ENCODE peak calls at places on chromosomes 1 and 21, in seven cellular contexts. One of them, this sample, is unnamed.

GRCh38 chr1:227921461-227922185 is 26.1 kb downstream of the WNT9A start:
- DNase-seq in kidney: peak
- DNase-seq in HL-60: no peak
- DNase-seq in HFF-Myc: no peak
- DNase-seq in tibial artery: no peak
- DNase-seq in NB4: no peak
- DNase-seq in prostate gland: no peak
- DNase-seq in this sample: no peak

GRCh38 chr21:34526236-34526617 is 14.2 kb upstream of the KCNE1 start:
- DNase-seq in kidney: no peak
- DNase-seq in HL-60: no peak
- DNase-seq in HFF-Myc: no peak
- DNase-seq in tibial artery: no peak
- DNase-seq in NB4: no peak
- DNase-seq in prostate gland: no peak
- DNase-seq in this sample: no peak

GRCh38 chr1:227131193-227131592 is 187.1 kb downstream of the CDC42BPA start:
- DNase-seq in kidney: no peak
- DNase-seq in HL-60: no peak
- DNase-seq in HFF-Myc: peak
- DNase-seq in tibial artery: no peak
- DNase-seq in NB4: peak
- DNase-seq in prostate gland: no peak
- DNase-seq in this sample: no peak

GRCh38 chr1:92543131-92544055 is 56.7 kb upstream of the GFI1 start:
- DNase-seq in kidney: no peak
- DNase-seq in HL-60: peak
- DNase-seq in HFF-Myc: no peak
- DNase-seq in tibial artery: no peak
- DNase-seq in NB4: peak
- DNase-seq in prostate gland: no peak
- DNase-seq in this sample: no peak

GRCh38 chr1:185996211-185996610 is 262.0 kb downstream of the HMCN1 start:
- DNase-seq in kidney: no peak
- DNase-seq in HL-60: no peak
- DNase-seq in HFF-Myc: no peak
- DNase-seq in tibial artery: peak
- DNase-seq in NB4: no peak
- DNase-seq in prostate gland: no peak
- DNase-seq in this sample: no peak

GRCh38 chr1:189429610-189430009 is 1048.1 kb downstream of the BRINP3 start:
- DNase-seq in kidney: no peak
- DNase-seq in HL-60: peak
- DNase-seq in HFF-Myc: no peak
- DNase-seq in tibial artery: no peak
- DNase-seq in NB4: peak
- DNase-seq in prostate gland: no peak
- DNase-seq in this sample: no peak

GRCh38 chr21:43940672-43941071 is 71.4 kb upstream of the TRAPPC10 start:
- DNase-seq in kidney: no peak
- DNase-seq in HL-60: no peak
- DNase-seq in HFF-Myc: no peak
- DNase-seq in tibial artery: no peak
- DNase-seq in NB4: no peak
- DNase-seq in prostate gland: no peak
- DNase-seq in this sample: no peak

GRCh38 chr1:201447911-201448871 is 20.8 kb downstream of the PHLDA3 start:
- DNase-seq in kidney: peak
- DNase-seq in HL-60: peak
- DNase-seq in HFF-Myc: no peak
- DNase-seq in tibial artery: peak
- DNase-seq in NB4: peak
- DNase-seq in prostate gland: peak
- DNase-seq in this sample: peak

GRCh38 chr1:224223819-224224714 is 41.0 kb downstream of the DEGS1 start:
- DNase-seq in kidney: no peak
- DNase-seq in HL-60: no peak
- DNase-seq in HFF-Myc: peak
- DNase-seq in tibial artery: no peak
- DNase-seq in NB4: peak
- DNase-seq in prostate gland: no peak
- DNase-seq in this sample: no peak

GRCh38 chr21:43290529-43291346 is 121.9 kb downstream of the CRYAA start:
- DNase-seq in kidney: peak
- DNase-seq in HL-60: no peak
- DNase-seq in HFF-Myc: no peak
- DNase-seq in tibial artery: no peak
- DNase-seq in NB4: peak
- DNase-seq in prostate gland: no peak
- DNase-seq in this sample: no peak

GRCh38 chr21:35338281-35338680 is 289.2 kb upstream of the RUNX1 start:
- DNase-seq in kidney: no peak
- DNase-seq in HL-60: no peak
- DNase-seq in HFF-Myc: no peak
- DNase-seq in tibial artery: no peak
- DNase-seq in NB4: no peak
- DNase-seq in prostate gland: no peak
- DNase-seq in this sample: no peak

GRCh38 chr1:43839056-43839455 is 94.5 kb upstream of the ARTN start:
- DNase-seq in kidney: no peak
- DNase-seq in HL-60: no peak
- DNase-seq in HFF-Myc: no peak
- DNase-seq in tibial artery: no peak
- DNase-seq in NB4: no peak
- DNase-seq in prostate gland: no peak
- DNase-seq in this sample: no peak

GRCh38 chr21:15617968-15618367 is 111.8 kb upstream of the USP25 start:
- DNase-seq in kidney: no peak
- DNase-seq in HL-60: no peak
- DNase-seq in HFF-Myc: peak
- DNase-seq in tibial artery: no peak
- DNase-seq in NB4: no peak
- DNase-seq in prostate gland: no peak
- DNase-seq in this sample: no peak

GRCh38 chr1:63487336-63488065 is 35.5 kb downstream of the ITGB3BP start:
- DNase-seq in kidney: no peak
- DNase-seq in HL-60: no peak
- DNase-seq in HFF-Myc: peak
- DNase-seq in tibial artery: no peak
- DNase-seq in NB4: no peak
- DNase-seq in prostate gland: peak
- DNase-seq in this sample: no peak

GRCh38 chr1:244056602-244057001 is 5.5 kb downstream of the ZBTB18 start:
- DNase-seq in kidney: no peak
- DNase-seq in HL-60: no peak
- DNase-seq in HFF-Myc: no peak
- DNase-seq in tibial artery: no peak
- DNase-seq in NB4: no peak
- DNase-seq in prostate gland: no peak
- DNase-seq in this sample: no peak

GRCh38 chr1:161139765-161140164 is 7.3 kb upstream of the DEDD start:
- DNase-seq in kidney: no peak
- DNase-seq in HL-60: peak
- DNase-seq in HFF-Myc: no peak
- DNase-seq in tibial artery: no peak
- DNase-seq in NB4: peak
- DNase-seq in prostate gland: peak
- DNase-seq in this sample: no peak

GRCh38 chr1:41404308-41404755 is 43.1 kb downstream of the FOXO6 start:
- DNase-seq in kidney: no peak
- DNase-seq in HL-60: peak
- DNase-seq in HFF-Myc: no peak
- DNase-seq in tibial artery: no peak
- DNase-seq in NB4: peak
- DNase-seq in prostate gland: no peak
- DNase-seq in this sample: no peak

GRCh38 chr1:94047914-94048313 is 73.0 kb downstream of the ABCA4 start:
- DNase-seq in kidney: no peak
- DNase-seq in HL-60: no peak
- DNase-seq in HFF-Myc: no peak
- DNase-seq in tibial artery: no peak
- DNase-seq in NB4: no peak
- DNase-seq in prostate gland: no peak
- DNase-seq in this sample: no peak

GRCh38 chr1:62434612-62434994 is 2.2 kb upstream of the USP1 start:
- DNase-seq in kidney: no peak
- DNase-seq in HL-60: no peak
- DNase-seq in HFF-Myc: no peak
- DNase-seq in tibial artery: no peak
- DNase-seq in NB4: no peak
- DNase-seq in prostate gland: no peak
- DNase-seq in this sample: no peak

GRCh38 chr1:202411421-202411820 is 62.9 kb downstream of the PPP1R12B start:
- DNase-seq in kidney: no peak
- DNase-seq in HL-60: no peak
- DNase-seq in HFF-Myc: no peak
- DNase-seq in tibial artery: no peak
- DNase-seq in NB4: no peak
- DNase-seq in prostate gland: no peak
- DNase-seq in this sample: no peak

GRCh38 chr1:12258272-12258671 is 28.4 kb downstream of the VPS13D start:
- DNase-seq in kidney: no peak
- DNase-seq in HL-60: no peak
- DNase-seq in HFF-Myc: no peak
- DNase-seq in tibial artery: no peak
- DNase-seq in NB4: no peak
- DNase-seq in prostate gland: no peak
- DNase-seq in this sample: no peak

GRCh38 chr1:170410391-170411146 is 121.4 kb upstream of the GORAB start:
- DNase-seq in kidney: no peak
- DNase-seq in HL-60: no peak
- DNase-seq in HFF-Myc: peak
- DNase-seq in tibial artery: no peak
- DNase-seq in NB4: no peak
- DNase-seq in prostate gland: no peak
- DNase-seq in this sample: no peak

GRCh38 chr1:201537028-201537427 is 1.9 kb upstream of the NAV1 start:
- DNase-seq in kidney: no peak
- DNase-seq in HL-60: no peak
- DNase-seq in HFF-Myc: no peak
- DNase-seq in tibial artery: no peak
- DNase-seq in NB4: no peak
- DNase-seq in prostate gland: no peak
- DNase-seq in this sample: no peak

GRCh38 chr1:40059960-40060337 is 19.4 kb downstream of the CAP1 start:
- DNase-seq in kidney: no peak
- DNase-seq in HL-60: peak
- DNase-seq in HFF-Myc: no peak
- DNase-seq in tibial artery: no peak
- DNase-seq in NB4: peak
- DNase-seq in prostate gland: no peak
- DNase-seq in this sample: no peak

GRCh38 chr1:232624892-232625291 is 5.0 kb downstream of the SIPA1L2 start:
- DNase-seq in kidney: no peak
- DNase-seq in HL-60: no peak
- DNase-seq in HFF-Myc: no peak
- DNase-seq in tibial artery: no peak
- DNase-seq in NB4: no peak
- DNase-seq in prostate gland: no peak
- DNase-seq in this sample: no peak

GRCh38 chr1:202691846-202692245 is 18.4 kb downstream of the SYT2 start:
- DNase-seq in kidney: no peak
- DNase-seq in HL-60: no peak
- DNase-seq in HFF-Myc: no peak
- DNase-seq in tibial artery: no peak
- DNase-seq in NB4: no peak
- DNase-seq in prostate gland: no peak
- DNase-seq in this sample: no peak

GRCh38 chr21:19402870-19403269 is 999.3 kb upstream of the TMPRSS15 start:
- DNase-seq in kidney: no peak
- DNase-seq in HL-60: no peak
- DNase-seq in HFF-Myc: no peak
- DNase-seq in tibial artery: no peak
- DNase-seq in NB4: no peak
- DNase-seq in prostate gland: no peak
- DNase-seq in this sample: no peak

GRCh38 chr1:107058245-107059032 is 2.0 kb downstream of the PRMT6 start:
- DNase-seq in kidney: no peak
- DNase-seq in HL-60: peak
- DNase-seq in HFF-Myc: no peak
- DNase-seq in tibial artery: no peak
- DNase-seq in NB4: peak
- DNase-seq in prostate gland: no peak
- DNase-seq in this sample: no peak
- H3K4me3 ChIP-seq in kidney: peak
- H3K4me3 ChIP-seq in HL-60: peak
- H3K4me3 ChIP-seq in HFF-Myc: peak
- H3K4me3 ChIP-seq in tibial artery: no peak
- H3K4me3 ChIP-seq in NB4: peak
- H3K4me3 ChIP-seq in prostate gland: peak
- H3K4me3 ChIP-seq in this sample: peak

DNA sequence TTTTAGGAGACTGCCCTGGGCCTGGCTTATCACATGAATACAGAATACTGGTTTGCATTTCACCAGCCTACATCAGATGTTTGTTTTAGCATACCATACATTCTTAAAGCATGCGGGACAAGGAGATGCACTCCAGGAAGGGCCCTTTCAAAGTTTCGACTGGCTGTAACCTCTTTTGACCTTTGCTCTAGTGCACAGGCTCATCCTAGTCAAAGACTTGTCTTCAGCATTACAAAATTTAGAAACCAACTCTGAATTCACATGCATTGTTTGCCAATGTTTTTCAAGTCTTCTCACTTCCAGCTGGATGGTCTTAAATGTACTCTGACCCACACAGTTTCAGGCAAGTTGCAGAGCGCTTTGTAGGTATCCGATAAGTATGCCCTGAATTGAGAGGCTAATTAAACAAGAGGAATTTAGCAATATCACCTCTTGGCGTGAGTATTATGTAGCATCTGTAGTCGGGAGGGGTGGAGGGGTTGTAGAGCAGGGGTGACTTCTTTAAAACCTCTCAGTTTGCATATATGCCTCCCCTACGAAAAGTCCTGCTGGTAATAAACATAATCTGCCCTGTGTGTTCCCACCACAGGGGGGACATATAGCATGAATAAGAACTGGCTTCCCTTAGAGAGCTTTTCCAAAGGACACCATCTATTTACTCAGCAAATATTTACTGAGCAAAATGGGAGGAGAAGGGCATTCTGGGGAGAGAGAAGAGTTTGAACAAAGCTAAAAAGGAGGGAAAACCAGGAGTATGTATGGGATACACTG is 24.4 kb upstream of the AHCYL1 start:
- DNase-seq in kidney: no peak
- DNase-seq in HL-60: no peak
- DNase-seq in HFF-Myc: peak
- DNase-seq in tibial artery: no peak
- DNase-seq in NB4: no peak
- DNase-seq in prostate gland: no peak
- DNase-seq in this sample: no peak
- H3K4me3 ChIP-seq in kidney: no peak
- H3K4me3 ChIP-seq in HL-60: no peak
- H3K4me3 ChIP-seq in HFF-Myc: no peak
- H3K4me3 ChIP-seq in tibial artery: no peak
- H3K4me3 ChIP-seq in NB4: no peak
- H3K4me3 ChIP-seq in prostate gland: no peak
- H3K4me3 ChIP-seq in this sample: no peak

GRCh38 chr1:208086116-208086515 is 158.1 kb downstream of the PLXNA2 start:
- DNase-seq in kidney: no peak
- DNase-seq in HL-60: no peak
- DNase-seq in HFF-Myc: no peak
- DNase-seq in tibial artery: no peak
- DNase-seq in NB4: no peak
- DNase-seq in prostate gland: no peak
- DNase-seq in this sample: no peak
- H3K4me3 ChIP-seq in kidney: no peak
- H3K4me3 ChIP-seq in HL-60: no peak
- H3K4me3 ChIP-seq in HFF-Myc: no peak
- H3K4me3 ChIP-seq in tibial artery: peak
- H3K4me3 ChIP-seq in NB4: no peak
- H3K4me3 ChIP-seq in prostate gland: no peak
- H3K4me3 ChIP-seq in this sample: peak

GRCh38 chr1:183021405-183022201 is 1.6 kb upstream of the LAMC1 start:
- DNase-seq in kidney: no peak
- DNase-seq in HL-60: no peak
- DNase-seq in HFF-Myc: no peak
- DNase-seq in tibial artery: no peak
- DNase-seq in NB4: no peak
- DNase-seq in prostate gland: no peak
- DNase-seq in this sample: no peak
- H3K4me3 ChIP-seq in kidney: peak
- H3K4me3 ChIP-seq in HL-60: no peak
- H3K4me3 ChIP-seq in HFF-Myc: peak
- H3K4me3 ChIP-seq in tibial artery: peak
- H3K4me3 ChIP-seq in NB4: peak
- H3K4me3 ChIP-seq in prostate gland: peak
- H3K4me3 ChIP-seq in this sample: peak